ENCODE peak calls at places on chromosome 2, in six cellular contexts. N is spleen, Q is tibial nerve, A is BJ, Z is neural progenitor cell, L is upper lobe of left lung. V is an unnamed sample.
A peak's percentile ranks its signal among the peaks of the same experiment; 100 is the strongest.

GRCh38 chr2:21163213-21163612 is 39.4 kb downstream of the TDRD15 start:
- DNase-seq in Z (no peak), N (no peak), Q (no peak), L (peak; percentile 53), A (no peak), V (no peak)

GRCh38 chr2:14535156-14535555 is 97.4 kb upstream of the LRATD1 start:
- DNase-seq in A (no peak), L (no peak), N (no peak), Z (no peak), Q (no peak), V (no peak)

GRCh38 chr2:2188344-2189111 is 142.5 kb downstream of the MYT1L start:
- DNase-seq in Q (no peak), A (no peak), L (no peak), Z (no peak), N (no peak), V (no peak)

GRCh38 chr2:230793573-230794359 is 71.0 kb upstream of the ITM2C start:
- DNase-seq in Z (no peak), A (peak; percentile 98), N (peak; percentile 74), Q (peak; percentile 25), L (no peak), V (peak; percentile 54)

GRCh38 chr2:47907097-47907781 is 941 bp upstream of the FBXO11 start:
- DNase-seq in A (no peak), Q (peak; percentile 35), L (no peak), Z (peak; percentile 20), N (no peak), V (peak; percentile 25)

GRCh38 chr2:120963997-120964396 is 228.3 kb downstream of the GLI2 start:
- DNase-seq in Q (no peak), L (no peak), N (no peak), Z (no peak), A (no peak), V (no peak)

GRCh38 chr2:88187038-88187676 is 17.0 kb downstream of the THNSL2 start:
- DNase-seq in N (no peak), A (no peak), L (no peak), Q (no peak), Z (peak; percentile 91), V (no peak)

GRCh38 chr2:147025611-147026010 is 819.2 kb upstream of the ACVR2A start:
- DNase-seq in Z (no peak), Q (no peak), A (peak; percentile 44), N (no peak), L (no peak), V (no peak)

GRCh38 chr2:127100261-127101047 is 6.5 kb downstream of the BIN1 start:
- DNase-seq in N (peak; percentile 66), L (no peak), A (no peak), Q (no peak), Z (no peak), V (no peak)

DNA sequence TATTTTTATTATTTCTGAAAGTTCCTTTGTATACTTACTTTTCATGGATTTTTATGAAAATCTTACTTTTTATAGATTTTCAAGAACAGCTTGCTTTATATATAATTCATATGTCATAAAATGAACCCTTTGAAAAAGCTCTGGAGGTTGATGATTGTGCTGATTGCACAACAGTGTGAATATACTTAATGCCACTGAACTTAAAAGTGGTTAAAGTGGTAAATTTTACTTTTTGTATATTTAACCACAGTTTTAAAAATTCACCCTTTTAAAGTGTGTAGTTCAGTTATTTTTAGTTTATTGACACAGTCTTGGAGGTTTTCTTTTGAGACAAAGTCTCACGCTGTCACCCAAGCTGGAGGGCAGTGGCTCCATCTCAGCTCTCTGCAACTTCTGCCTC is 8.4 kb downstream of the SANBR start:
- DNase-seq in Z (no peak), A (no peak), N (no peak), L (no peak), Q (no peak), V (no peak)
- H3K36me3 ChIP-seq in Z (peaks cover 39% of the 10 kb centered on the region), A (peaks cover 1% of the 10 kb centered on the region), N (peaks cover 50% of the 10 kb centered on the region), L (peaks cover 36% of the 10 kb centered on the region), Q (no peaks in the 10 kb centered on the region), V (no peaks in the 10 kb centered on the region)

DNA sequence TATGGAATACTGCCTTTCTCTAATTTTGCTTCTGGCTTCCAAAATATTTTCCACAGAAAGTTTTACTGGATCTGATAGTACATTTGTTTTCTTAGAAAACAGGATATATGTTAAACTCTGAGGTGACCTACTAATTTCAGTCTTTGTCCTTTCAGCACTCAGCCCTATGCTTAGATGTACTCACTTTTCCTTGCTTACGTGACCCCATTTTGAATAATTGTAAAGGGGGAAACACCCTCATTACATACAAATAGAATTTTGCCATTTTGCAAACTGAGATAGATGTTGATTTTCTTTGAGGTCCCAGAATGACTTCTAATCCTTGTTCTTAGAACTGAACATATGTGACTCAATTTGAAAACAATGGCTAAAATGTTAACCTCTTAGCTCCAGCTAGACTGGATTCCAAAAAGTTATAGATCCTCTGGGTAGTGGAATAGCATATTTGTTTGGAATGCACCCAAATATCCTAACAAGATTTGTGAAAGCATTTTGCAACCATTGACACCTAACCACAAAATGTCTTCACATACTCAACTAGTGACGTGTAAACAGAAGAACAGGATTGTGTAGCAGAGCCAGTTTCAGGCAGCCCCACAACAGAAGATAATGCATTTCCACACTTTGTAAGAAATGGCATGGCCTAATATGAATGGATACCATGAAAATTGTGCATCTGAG is 44.8 kb upstream of the EHBP1 start:
- DNase-seq in Z (no peak), L (no peak), Q (no peak), N (no peak), A (no peak), V (no peak)
- H3K4me3 ChIP-seq in Z (no peak overlapping the region), L (no peak overlapping the region), Q (no peak overlapping the region), N (peak overlapping the region; percentile 44), A (no peak overlapping the region), V (no peak overlapping the region)

DNA sequence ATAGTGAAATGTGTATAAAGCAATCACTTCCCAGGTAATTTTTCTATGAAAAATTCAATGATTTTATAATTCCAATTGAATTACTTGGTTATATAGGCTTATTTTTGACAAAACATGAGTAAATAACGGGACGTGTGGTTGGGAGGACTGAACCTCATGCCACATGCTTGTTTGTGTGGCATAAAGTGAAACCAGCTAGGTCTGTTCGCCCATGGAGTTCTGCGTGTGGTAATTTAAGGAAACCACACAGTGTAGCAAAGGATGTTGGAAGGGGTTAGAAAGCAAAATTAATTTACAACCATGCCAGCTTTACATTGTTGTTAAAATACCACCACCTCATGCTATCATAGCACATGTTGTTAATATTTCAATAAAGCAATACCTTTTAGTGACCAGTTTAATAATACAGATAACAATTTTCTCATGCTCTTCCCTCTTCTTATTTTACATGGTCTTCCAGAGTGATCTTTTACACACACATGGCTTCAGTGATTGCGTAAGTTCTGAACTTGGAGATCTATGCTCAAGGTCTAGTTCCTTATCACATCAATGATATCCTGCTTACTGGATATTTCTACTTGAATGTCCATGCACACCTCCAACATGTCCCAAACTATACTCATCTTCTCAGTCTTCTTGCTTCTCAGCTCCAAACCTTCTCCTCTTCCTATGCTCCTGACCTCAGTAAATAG is 156.4 kb upstream of the ITGA4 start:
- DNase-seq in Q (no peak), L (no peak), A (no peak), N (no peak), Z (no peak), V (peak; percentile 23)
- H3K36me3 ChIP-seq in Q (no peaks in the 10 kb centered on the region), L (no peaks in the 10 kb centered on the region), A (no peaks in the 10 kb centered on the region), N (no peaks in the 10 kb centered on the region), Z (no peaks in the 10 kb centered on the region), V (no peaks in the 10 kb centered on the region)

GRCh38 chr2:144706671-144707070 is 186.8 kb upstream of the ZEB2 start:
- DNase-seq in A (no peak), Q (no peak), L (no peak), N (no peak), Z (no peak), V (no peak)

GRCh38 chr2:144703852-144704324 is 184.0 kb upstream of the ZEB2 start:
- DNase-seq in Z (no peak), Q (peak; percentile 13), L (no peak), N (peak; percentile 72), A (peak; percentile 35), V (no peak)

GRCh38 chr2:144705328-144706245 is 185.7 kb upstream of the ZEB2 start:
- DNase-seq in A (peak; percentile 49), Q (no peak), L (no peak), Z (no peak), N (no peak), V (no peak)

GRCh38 chr2:144702051-144702450 is 182.1 kb upstream of the ZEB2 start:
- DNase-seq in A (no peak), L (no peak), Z (no peak), N (no peak), Q (no peak), V (no peak)

GRCh38 chr2:144704696-144705095 is 184.8 kb upstream of the ZEB2 start:
- DNase-seq in N (no peak), Q (no peak), L (no peak), Z (no peak), A (no peak), V (no peak)
- H3K4me3 ChIP-seq in N (peak overlapping the region; percentile 27), Q (no peak overlapping the region), L (no peak overlapping the region), Z (no peak overlapping the region), A (no peak overlapping the region), V (no peak overlapping the region)

V was measured in effector memory CD4-positive, alpha-beta T cell.